ENCODE peak calls at places on chromosome 9, in four cellular contexts. One of them, this sample, is unnamed.

GRCh38 chr9:91560301-91560700 is 136.7 kb upstream of the NFIL3 start:
- DNase-seq in K562: no peak
- DNase-seq in kidney: no peak
- DNase-seq in endothelial cell of umbilical vein: peak
- DNase-seq in this sample: no peak

GRCh38 chr9:85055506-85056202 is 386.1 kb downstream of the NTRK2 start:
- DNase-seq in K562: no peak
- DNase-seq in kidney: no peak
- DNase-seq in endothelial cell of umbilical vein: no peak
- DNase-seq in this sample: no peak

GRCh38 chr9:37030591-37030939 is 3.5 kb downstream of the PAX5 start:
- DNase-seq in kidney: no peak
- DNase-seq in K562: no peak
- DNase-seq in endothelial cell of umbilical vein: no peak
- DNase-seq in this sample: no peak

GRCh38 chr9:133467101-133467500 is 7.3 kb downstream of the CACFD1 start:
- DNase-seq in endothelial cell of umbilical vein: no peak
- DNase-seq in K562: no peak
- DNase-seq in kidney: no peak
- DNase-seq in this sample: no peak

GRCh38 chr9:125888220-125888619 is 141.0 kb downstream of the PBX3 start:
- DNase-seq in kidney: no peak
- DNase-seq in endothelial cell of umbilical vein: no peak
- DNase-seq in K562: no peak
- DNase-seq in this sample: no peak

GRCh38 chr9:117750401-117750800 is 46.2 kb downstream of the TLR4 start:
- DNase-seq in kidney: no peak
- DNase-seq in K562: no peak
- DNase-seq in endothelial cell of umbilical vein: no peak
- DNase-seq in this sample: no peak

GRCh38 chr9:98091735-98092632 is 27.0 kb downstream of the TRIM14 start:
- DNase-seq in endothelial cell of umbilical vein: no peak
- DNase-seq in K562: no peak
- DNase-seq in kidney: no peak
- DNase-seq in this sample: no peak

GRCh38 chr9:97525451-97525850 is 24.0 kb downstream of the TMOD1 start:
- DNase-seq in endothelial cell of umbilical vein: no peak
- DNase-seq in K562: no peak
- DNase-seq in kidney: no peak
- DNase-seq in this sample: no peak

GRCh38 chr9:127049044-127049443 is 73.4 kb downstream of the ANGPTL2 start:
- DNase-seq in kidney: no peak
- DNase-seq in endothelial cell of umbilical vein: peak
- DNase-seq in K562: no peak
- DNase-seq in this sample: no peak

GRCh38 chr9:16521868-16522381 is 348.5 kb downstream of the BNC2 start:
- DNase-seq in endothelial cell of umbilical vein: peak
- DNase-seq in K562: no peak
- DNase-seq in kidney: peak
- DNase-seq in this sample: peak

GRCh38 chr9:16455842-16456241 is 414.6 kb downstream of the BNC2 start:
- DNase-seq in K562: no peak
- DNase-seq in endothelial cell of umbilical vein: no peak
- DNase-seq in kidney: no peak
- DNase-seq in this sample: no peak

GRCh38 chr9:93900436-93900819 is 54.7 kb downstream of the BARX1 start:
- DNase-seq in endothelial cell of umbilical vein: no peak
- DNase-seq in kidney: no peak
- DNase-seq in K562: no peak
- DNase-seq in this sample: no peak

GRCh38 chr9:80699551-80699998 is 989.8 kb downstream of the TLE1 start:
- DNase-seq in endothelial cell of umbilical vein: no peak
- DNase-seq in kidney: no peak
- DNase-seq in K562: no peak
- DNase-seq in this sample: peak

GRCh38 chr9:125521462-125522327 is 185.3 kb downstream of the MAPKAP1 start:
- DNase-seq in kidney: no peak
- DNase-seq in endothelial cell of umbilical vein: peak
- DNase-seq in K562: no peak
- DNase-seq in this sample: no peak

GRCh38 chr9:122777935-122778671 is 10.6 kb upstream of the OR5C1 start:
- DNase-seq in kidney: no peak
- DNase-seq in endothelial cell of umbilical vein: no peak
- DNase-seq in K562: no peak
- DNase-seq in this sample: no peak

GRCh38 chr9:137488330-137488653 is 29.2 kb upstream of the NSMF start:
- DNase-seq in K562: no peak
- DNase-seq in kidney: peak
- DNase-seq in endothelial cell of umbilical vein: no peak
- DNase-seq in this sample: no peak

GRCh38 chr9:110050925-110051355 is 157.0 kb downstream of the C9orf152 start:
- DNase-seq in kidney: no peak
- DNase-seq in endothelial cell of umbilical vein: peak
- DNase-seq in K562: no peak
- DNase-seq in this sample: peak

GRCh38 chr9:91025856-91026255 is 224.2 kb downstream of the SYK start:
- DNase-seq in K562: no peak
- DNase-seq in endothelial cell of umbilical vein: no peak
- DNase-seq in kidney: peak
- DNase-seq in this sample: no peak

GRCh38 chr9:89419978-89420394 is 77.9 kb downstream of the SEMA4D start:
- DNase-seq in endothelial cell of umbilical vein: no peak
- DNase-seq in K562: no peak
- DNase-seq in kidney: no peak
- DNase-seq in this sample: no peak

GRCh38 chr9:22052376-22052945 is 43.4 kb upstream of the CDKN2B start:
- DNase-seq in endothelial cell of umbilical vein: peak
- DNase-seq in kidney: no peak
- DNase-seq in K562: no peak
- DNase-seq in this sample: no peak

GRCh38 chr9:75169623-75170022 is 81.3 kb downstream of the OSTF1 start:
- DNase-seq in kidney: no peak
- DNase-seq in K562: no peak
- DNase-seq in endothelial cell of umbilical vein: peak
- DNase-seq in this sample: no peak

GRCh38 chr9:101172671-101173070 is 144.1 kb downstream of the PLPPR1 start:
- DNase-seq in K562: no peak
- DNase-seq in endothelial cell of umbilical vein: no peak
- DNase-seq in kidney: no peak
- DNase-seq in this sample: no peak

GRCh38 chr9:78695521-78695920 is 398.6 kb downstream of the PSAT1 start:
- DNase-seq in kidney: peak
- DNase-seq in K562: no peak
- DNase-seq in endothelial cell of umbilical vein: no peak
- DNase-seq in this sample: no peak

GRCh38 chr9:110578896-110579752 is at the start of gene SVEP1:
- DNase-seq in kidney: peak
- DNase-seq in endothelial cell of umbilical vein: peak
- DNase-seq in K562: no peak
- DNase-seq in this sample: no peak

GRCh38 chr9:129328357-129329103 is 150.5 kb upstream of the IER5L start:
- DNase-seq in K562: no peak
- DNase-seq in endothelial cell of umbilical vein: no peak
- DNase-seq in kidney: no peak
- DNase-seq in this sample: peak

GRCh38 chr9:124020520-124021384 is 9.2 kb downstream of the LHX2 start:
- DNase-seq in K562: no peak
- DNase-seq in endothelial cell of umbilical vein: no peak
- DNase-seq in kidney: no peak
- DNase-seq in this sample: no peak

GRCh38 chr9:93136011-93136440 is 2.0 kb upstream of the NINJ1 start:
- DNase-seq in K562: no peak
- DNase-seq in kidney: no peak
- DNase-seq in endothelial cell of umbilical vein: no peak
- DNase-seq in this sample: no peak

GRCh38 chr9:100577776-100578448 is at the start of gene CAVIN4:
- DNase-seq in K562: no peak
- DNase-seq in endothelial cell of umbilical vein: no peak
- DNase-seq in kidney: no peak
- DNase-seq in this sample: no peak

GRCh38 chr9:76873821-76874220 is 32.1 kb downstream of the PRUNE2 start:
- DNase-seq in endothelial cell of umbilical vein: no peak
- DNase-seq in K562: no peak
- DNase-seq in kidney: no peak
- DNase-seq in this sample: peak

GRCh38 chr9:109887079-109887478 is 107.1 kb downstream of the PALM2AKAP2 start:
- DNase-seq in K562: no peak
- DNase-seq in kidney: no peak
- DNase-seq in endothelial cell of umbilical vein: peak
- DNase-seq in this sample: no peak

GRCh38 chr9:124000784-124001444 is 10.7 kb upstream of the LHX2 start:
- DNase-seq in endothelial cell of umbilical vein: no peak
- DNase-seq in K562: no peak
- DNase-seq in kidney: peak
- DNase-seq in this sample: no peak

GRCh38 chr9:134515026-134515821 is 126.4 kb upstream of the COL5A1 start:
- DNase-seq in endothelial cell of umbilical vein: no peak
- DNase-seq in K562: no peak
- DNase-seq in kidney: peak
- DNase-seq in this sample: no peak

GRCh38 chr9:82201186-82201585 is 212.6 kb downstream of the SPATA31D1 start:
- DNase-seq in endothelial cell of umbilical vein: no peak
- DNase-seq in kidney: no peak
- DNase-seq in K562: no peak
- DNase-seq in this sample: no peak

GRCh38 chr9:82191082-82191481 is 202.5 kb downstream of the SPATA31D1 start:
- DNase-seq in endothelial cell of umbilical vein: no peak
- DNase-seq in K562: no peak
- DNase-seq in kidney: no peak
- DNase-seq in this sample: no peak

GRCh38 chr9:82196658-82197057 is 208.1 kb downstream of the SPATA31D1 start:
- DNase-seq in endothelial cell of umbilical vein: no peak
- DNase-seq in kidney: no peak
- DNase-seq in K562: no peak
- DNase-seq in this sample: no peak
- H3K9ac ChIP-seq in endothelial cell of umbilical vein: no peak
- H3K9ac ChIP-seq in kidney: no peak
- H3K9ac ChIP-seq in K562: no peak
- H3K9ac ChIP-seq in this sample: no peak

GRCh38 chr9:5500441-5501235 is 9.7 kb upstream of the PDCD1LG2 start:
- DNase-seq in endothelial cell of umbilical vein: peak
- DNase-seq in K562: no peak
- DNase-seq in kidney: no peak
- DNase-seq in this sample: no peak

GRCh38 chr9:5502553-5502952 is 7.8 kb upstream of the PDCD1LG2 start:
- DNase-seq in K562: no peak
- DNase-seq in endothelial cell of umbilical vein: no peak
- DNase-seq in kidney: no peak
- DNase-seq in this sample: no peak

GRCh38 chr9:5499157-5499556 is 11.2 kb upstream of the PDCD1LG2 start:
- DNase-seq in endothelial cell of umbilical vein: peak
- DNase-seq in K562: no peak
- DNase-seq in kidney: no peak
- DNase-seq in this sample: no peak

DNA sequence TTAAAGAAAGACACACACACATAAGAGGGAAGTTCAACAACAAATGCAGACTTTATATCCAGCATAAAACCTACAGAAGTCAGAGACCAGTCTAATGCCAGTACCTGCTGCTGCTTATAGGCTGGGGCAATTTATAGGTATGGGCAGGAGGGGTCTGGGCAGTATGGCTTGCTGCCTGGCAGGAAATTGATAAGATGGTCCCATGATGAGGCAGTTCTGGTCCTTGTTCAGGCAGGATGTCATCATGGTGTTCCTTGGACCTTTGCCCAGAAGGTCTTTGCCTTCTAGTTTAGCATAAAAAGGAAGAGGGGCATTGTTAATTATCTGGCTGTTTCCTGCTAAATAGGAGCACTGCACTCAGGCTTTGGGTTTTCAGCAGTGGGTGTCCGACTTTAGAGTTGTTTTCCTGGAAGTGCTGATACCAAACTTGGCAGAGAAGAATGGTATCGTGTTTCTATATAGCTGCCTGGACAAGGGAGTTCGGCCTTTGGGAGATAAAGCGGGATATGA is 10.4 kb upstream of the PDCD1LG2 start:
- DNase-seq in kidney: no peak
- DNase-seq in endothelial cell of umbilical vein: peak
- DNase-seq in K562: no peak
- DNase-seq in this sample: no peak
- H3K27ac ChIP-seq in kidney: peak
- H3K27ac ChIP-seq in endothelial cell of umbilical vein: peak
- H3K27ac ChIP-seq in K562: peak
- H3K27ac ChIP-seq in this sample: no peak

DNA sequence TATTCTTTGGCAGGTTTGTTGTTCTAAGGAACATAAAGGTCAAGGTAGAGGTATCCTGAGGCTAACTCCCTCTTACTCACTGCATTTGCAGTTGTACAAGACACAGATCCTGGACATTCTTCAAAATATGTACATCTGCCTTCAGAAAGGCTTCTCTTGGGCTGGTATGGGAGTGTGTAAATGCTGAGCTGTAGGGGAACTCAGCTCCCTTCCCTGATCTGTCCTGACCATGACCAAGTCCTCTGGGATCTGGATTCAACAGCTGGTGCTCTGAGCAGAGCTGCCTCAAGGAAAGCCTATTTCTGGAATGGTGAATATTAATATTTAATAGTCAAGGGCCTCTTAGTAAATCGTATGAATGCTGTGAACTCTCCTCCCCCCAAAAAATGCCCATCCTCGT is 117.4 kb downstream of the PRKACG start:
- DNase-seq in K562: no peak
- DNase-seq in kidney: no peak
- DNase-seq in endothelial cell of umbilical vein: no peak
- DNase-seq in this sample: no peak
- H3K4me3 ChIP-seq in K562: no peak
- H3K4me3 ChIP-seq in kidney: no peak
- H3K4me3 ChIP-seq in endothelial cell of umbilical vein: no peak
- H3K4me3 ChIP-seq in this sample: no peak

GRCh38 chr9:99226054-99226453 is 4.0 kb downstream of the SEC61B start:
- DNase-seq in endothelial cell of umbilical vein: peak
- DNase-seq in K562: no peak
- DNase-seq in kidney: no peak
- DNase-seq in this sample: no peak

GRCh38 chr9:99221623-99222415 is at the start of the genes ALG2 and SEC61B:
- DNase-seq in K562: peak
- DNase-seq in endothelial cell of umbilical vein: peak
- DNase-seq in kidney: peak
- DNase-seq in this sample: peak

GRCh38 chr9:99222416-99223280 is 566 bp downstream of the SEC61B start:
- DNase-seq in endothelial cell of umbilical vein: no peak
- DNase-seq in kidney: no peak
- DNase-seq in K562: no peak
- DNase-seq in this sample: no peak

GRCh38 chr9:99224445-99224844 is 2.4 kb downstream of the SEC61B start:
- DNase-seq in K562: no peak
- DNase-seq in kidney: no peak
- DNase-seq in endothelial cell of umbilical vein: no peak
- DNase-seq in this sample: no peak

DNA sequence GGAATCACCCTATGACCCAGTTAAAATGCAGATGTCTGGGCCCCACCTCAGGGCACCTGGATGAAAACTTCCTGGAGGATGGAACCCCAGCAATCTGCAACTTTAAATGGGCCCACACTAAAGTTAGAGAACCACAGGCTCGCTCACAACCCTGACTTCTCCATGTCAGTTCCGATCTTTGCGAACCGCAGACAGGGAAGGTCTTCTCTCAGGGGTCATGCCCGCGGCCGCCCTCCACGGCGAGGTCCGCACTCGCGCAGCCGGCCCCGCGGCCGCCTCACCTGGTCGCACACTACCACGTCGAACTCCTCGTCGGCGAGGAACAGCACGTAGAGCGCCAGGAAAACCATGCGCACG is 498 bp downstream of the ALG2 start:
- DNase-seq in kidney: no peak
- DNase-seq in K562: no peak
- DNase-seq in endothelial cell of umbilical vein: no peak
- DNase-seq in this sample: no peak
- H3K9ac ChIP-seq in kidney: peak
- H3K9ac ChIP-seq in K562: peak
- H3K9ac ChIP-seq in endothelial cell of umbilical vein: peak
- H3K9ac ChIP-seq in this sample: peak

This sample was measured in SK-N-MC.